ENCODE peak calls at places on chromosomes 12 and 14, in nine cellular contexts. W is GF-D8, B is posterior cingulate gyrus, X is lower leg skin, A is GM19239, M is esophagus squamous epithelium, S is LNCaP clone FGC, E is dorsolateral prefrontal cortex, K is aorta. Q is an unnamed sample.

GRCh38 chr12:113860059-113860820 is 105.9 kb downstream of the RBM19 start:
- DNase-seq in A (no peak), K (no peak), W (no peak), B (no peak), S (no peak), X (no peak), M (no peak), E (no peak), Q (no peak)

GRCh38 chr12:12899530-12900380 is 8.4 kb downstream of the GPRC5A start:
- DNase-seq in M (no peak), W (no peak), K (no peak), A (no peak), S (no peak), B (no peak), E (peak; percentile 53), X (peak; percentile 60), Q (no peak)

GRCh38 chr14:100072783-100073346 is 7.6 kb downstream of the EVL start:
- DNase-seq in B (no peak), W (no peak), M (no peak), A (no peak), S (no peak), E (no peak), X (peak; percentile 33), K (no peak), Q (no peak)

GRCh38 chr12:53185582-53186153 is 4.9 kb upstream of the CSAD start:
- DNase-seq in E (no peak), X (no peak), W (no peak), K (no peak), A (no peak), S (no peak), M (no peak), B (no peak), Q (no peak)

GRCh38 chr14:24258119-24258518 is 4.9 kb downstream of the TGM1 start:
- DNase-seq in K (no peak), M (no peak), B (no peak), A (no peak), S (no peak), W (no peak), X (no peak), E (no peak), Q (no peak)

GRCh38 chr12:50579757-50580267 is 75.0 kb downstream of the DIP2B start:
- DNase-seq in A (peak; percentile 19), W (no peak), X (no peak), S (no peak), B (no peak), K (no peak), M (no peak), E (no peak), Q (peak; percentile 21)

GRCh38 chr14:33834101-33834955 is 116.5 kb downstream of the EGLN3 start:
- DNase-seq in S (no peak), E (no peak), W (no peak), X (no peak), B (no peak), K (no peak), A (no peak), M (no peak), Q (no peak)

GRCh38 chr14:75032939-75033338 is 18.3 kb downstream of the MLH3 start:
- DNase-seq in W (no peak), S (no peak), A (no peak), B (no peak), M (no peak), K (no peak), E (no peak), X (no peak), Q (no peak)

GRCh38 chr14:102933618-102934231 is 11.3 kb downstream of the AMN start:
- DNase-seq in E (no peak), S (no peak), K (no peak), B (no peak), W (no peak), A (no peak), X (no peak), M (no peak), Q (no peak)

GRCh38 chr12:40583743-40584142 is 108.5 kb upstream of the CNTN1 start:
- DNase-seq in W (no peak), E (no peak), K (no peak), X (no peak), M (no peak), B (no peak), S (no peak), A (no peak), Q (no peak)

GRCh38 chr12:57456145-57456700 is 1.1 kb downstream of the INHBE start:
- DNase-seq in S (no peak), E (no peak), A (peak; percentile 35), X (no peak), M (no peak), W (peak; percentile 41), K (peak; percentile 54), B (no peak), Q (no peak)

Q was measured in SIG-M5.